ENCODE peak calls at places on chromosomes 4 and X, in seven cellular contexts. One of them, this sample, is unnamed.

GRCh38 chr4:184755278-184755677 is 21.4 kb upstream of the CENPU start:
- DNase-seq in activated CD4-positive, alpha-beta T cell treated with anti-CD3 and anti-CD28 coated beads for 36 hours: no peak
- DNase-seq in mesendoderm: no peak
- DNase-seq in fibroblast of mammary gland: peak
- DNase-seq in stimulated activated CD8-positive, alpha-beta memory T cell treated with anti-CD3 and anti-CD28 coated beads, Interleukin-15, amount 100 ng/mL, for 1 hour: no peak
- DNase-seq in stomach: no peak
- DNase-seq in NCI-H2081: no peak
- DNase-seq in this sample: no peak

GRCh38 chrX:617891-618290 is 12.7 kb upstream of the SHOX start:
- DNase-seq in activated CD4-positive, alpha-beta T cell treated with anti-CD3 and anti-CD28 coated beads for 36 hours: no peak
- DNase-seq in mesendoderm: no peak
- DNase-seq in fibroblast of mammary gland: no peak
- DNase-seq in stimulated activated CD8-positive, alpha-beta memory T cell treated with anti-CD3 and anti-CD28 coated beads, Interleukin-15, amount 100 ng/mL, for 1 hour: no peak
- DNase-seq in stomach: no peak
- DNase-seq in NCI-H2081: no peak
- DNase-seq in this sample: no peak

GRCh38 chr4:17550549-17550948 is 26.4 kb upstream of the LAP3 start:
- DNase-seq in activated CD4-positive, alpha-beta T cell treated with anti-CD3 and anti-CD28 coated beads for 36 hours: no peak
- DNase-seq in mesendoderm: no peak
- DNase-seq in fibroblast of mammary gland: no peak
- DNase-seq in stimulated activated CD8-positive, alpha-beta memory T cell treated with anti-CD3 and anti-CD28 coated beads, Interleukin-15, amount 100 ng/mL, for 1 hour: no peak
- DNase-seq in stomach: no peak
- DNase-seq in NCI-H2081: no peak
- DNase-seq in this sample: no peak

GRCh38 chrX:134684956-134685355 is 26.7 kb upstream of the PLAC1 start:
- DNase-seq in activated CD4-positive, alpha-beta T cell treated with anti-CD3 and anti-CD28 coated beads for 36 hours: no peak
- DNase-seq in mesendoderm: no peak
- DNase-seq in fibroblast of mammary gland: no peak
- DNase-seq in stimulated activated CD8-positive, alpha-beta memory T cell treated with anti-CD3 and anti-CD28 coated beads, Interleukin-15, amount 100 ng/mL, for 1 hour: no peak
- DNase-seq in stomach: no peak
- DNase-seq in NCI-H2081: no peak
- DNase-seq in this sample: no peak

GRCh38 chr4:101346312-101346561 is 1.1 kb downstream of the PPP3CA start:
- DNase-seq in activated CD4-positive, alpha-beta T cell treated with anti-CD3 and anti-CD28 coated beads for 36 hours: peak
- DNase-seq in mesendoderm: no peak
- DNase-seq in fibroblast of mammary gland: no peak
- DNase-seq in stimulated activated CD8-positive, alpha-beta memory T cell treated with anti-CD3 and anti-CD28 coated beads, Interleukin-15, amount 100 ng/mL, for 1 hour: no peak
- DNase-seq in stomach: no peak
- DNase-seq in NCI-H2081: no peak
- DNase-seq in this sample: no peak

GRCh38 chrX:41275661-41276609 is 58.0 kb upstream of the DDX3X start:
- DNase-seq in activated CD4-positive, alpha-beta T cell treated with anti-CD3 and anti-CD28 coated beads for 36 hours: peak
- DNase-seq in mesendoderm: peak
- DNase-seq in fibroblast of mammary gland: peak
- DNase-seq in stimulated activated CD8-positive, alpha-beta memory T cell treated with anti-CD3 and anti-CD28 coated beads, Interleukin-15, amount 100 ng/mL, for 1 hour: no peak
- DNase-seq in stomach: peak
- DNase-seq in NCI-H2081: peak
- DNase-seq in this sample: peak

GRCh38 chr4:76772498-76773106 is 125.3 kb downstream of the SOWAHB start:
- DNase-seq in activated CD4-positive, alpha-beta T cell treated with anti-CD3 and anti-CD28 coated beads for 36 hours: no peak
- DNase-seq in mesendoderm: peak
- DNase-seq in fibroblast of mammary gland: peak
- DNase-seq in stimulated activated CD8-positive, alpha-beta memory T cell treated with anti-CD3 and anti-CD28 coated beads, Interleukin-15, amount 100 ng/mL, for 1 hour: no peak
- DNase-seq in stomach: no peak
- DNase-seq in NCI-H2081: no peak
- DNase-seq in this sample: no peak

GRCh38 chrX:69538321-69538876 is 34.3 kb downstream of the NALF2 start:
- DNase-seq in activated CD4-positive, alpha-beta T cell treated with anti-CD3 and anti-CD28 coated beads for 36 hours: peak
- DNase-seq in mesendoderm: peak
- DNase-seq in fibroblast of mammary gland: peak
- DNase-seq in stimulated activated CD8-positive, alpha-beta memory T cell treated with anti-CD3 and anti-CD28 coated beads, Interleukin-15, amount 100 ng/mL, for 1 hour: peak
- DNase-seq in stomach: peak
- DNase-seq in NCI-H2081: peak
- DNase-seq in this sample: peak

GRCh38 chr4:38829237-38829636 is 24.6 kb upstream of the TLR1 start:
- DNase-seq in activated CD4-positive, alpha-beta T cell treated with anti-CD3 and anti-CD28 coated beads for 36 hours: no peak
- DNase-seq in mesendoderm: no peak
- DNase-seq in fibroblast of mammary gland: no peak
- DNase-seq in stimulated activated CD8-positive, alpha-beta memory T cell treated with anti-CD3 and anti-CD28 coated beads, Interleukin-15, amount 100 ng/mL, for 1 hour: no peak
- DNase-seq in stomach: no peak
- DNase-seq in NCI-H2081: no peak
- DNase-seq in this sample: no peak

This sample was measured in aorta.